ENCODE peak calls at places on chromosomes 6 and 20, in five cellular contexts. T is HS-5, B is SJSA1, W is iris pigment epithelial cell, C is B cell. Q is an unnamed sample.
A peak's percentile ranks its signal among the peaks of the same experiment; 100 is the strongest.

GRCh38 chr6:108714012-108714773 is 134.0 kb upstream of the ARMC2 start:
- DNase-seq in B (no peak), W (peak; percentile 45), T (no peak), C (no peak), Q (peak; percentile 20)

GRCh38 chr6:169802790-169803189 is 51.4 kb downstream of the ERMARD start:
- DNase-seq in C (no peak), W (no peak), T (no peak), B (no peak), Q (no peak)

GRCh38 chr20:40810336-40810735 is 121.3 kb upstream of the MAFB start:
- DNase-seq in C (no peak), B (no peak), T (no peak), W (no peak), Q (no peak)

GRCh38 chr20:37920270-37920669 is 17.3 kb downstream of the VSTM2L start:
- DNase-seq in T (no peak), B (no peak), C (no peak), W (no peak), Q (no peak)

GRCh38 chr20:32158943-32159660 is 48.4 kb downstream of the PLAGL2 start:
- DNase-seq in C (no peak), W (no peak), B (no peak), T (no peak), Q (peak; percentile 11)

GRCh38 chr20:57841297-57841866 is 131.6 kb upstream of the PMEPA1 start:
- DNase-seq in T (no peak), W (no peak), C (no peak), B (no peak), Q (no peak)

GRCh38 chr6:135094403-135094821 is 39.8 kb upstream of the HBS1L start:
- DNase-seq in C (no peak), B (no peak), T (no peak), W (peak; percentile 21), Q (no peak)

GRCh38 chr20:10864076-10864672 is 190.4 kb upstream of the JAG1 start:
- DNase-seq in T (no peak), B (no peak), W (peak; percentile 22), C (no peak), Q (no peak)

GRCh38 chr6:713351-713750 is 20.4 kb upstream of the EXOC2 start:
- DNase-seq in B (peak; percentile 28), C (no peak), W (no peak), T (no peak), Q (no peak)

GRCh38 chr20:46031014-46031569 is 2.1 kb downstream of the SLC12A5 start:
- DNase-seq in B (no peak), T (no peak), C (no peak), W (no peak), Q (no peak)

GRCh38 chr6:22614541-22614940 is 45.2 kb downstream of the HDGFL1 start:
- DNase-seq in W (peak; percentile 35), C (no peak), T (no peak), B (no peak), Q (no peak)

GRCh38 chr20:7497985-7498384 is 442.3 kb downstream of the HAO1 start:
- DNase-seq in T (peak; percentile 95), W (peak; percentile 96), B (no peak), C (no peak), Q (no peak)

GRCh38 chr20:1324598-1325172 is 4.3 kb downstream of the SDCBP2 start:
- DNase-seq in T (no peak), W (peak; percentile 87), B (peak; percentile 84), C (peak; percentile 35), Q (peak; percentile 75)

GRCh38 chr6:75608955-75609533 is 7.4 kb downstream of the SENP6 start:
- DNase-seq in W (no peak), T (no peak), B (no peak), C (no peak), Q (no peak)

GRCh38 chr6:3151705-3152104 is 5.6 kb downstream of the TUBB2A start:
- DNase-seq in C (no peak), W (no peak), B (no peak), T (no peak), Q (no peak)

GRCh38 chr20:63891061-63892002 is 3.6 kb upstream of the DNAJC5 start:
- DNase-seq in W (no peak), B (no peak), T (no peak), C (no peak), Q (no peak)

GRCh38 chr6:15697895-15698294 is 35.1 kb upstream of the DTNBP1 start:
- DNase-seq in T (no peak), C (no peak), B (no peak), W (no peak), Q (no peak)

GRCh38 chr6:140026561-140026960 is 652.1 kb upstream of the CITED2 start:
- DNase-seq in W (no peak), T (no peak), C (no peak), B (no peak), Q (no peak)

GRCh38 chr6:11595903-11596302 is 58.4 kb downstream of the TMEM170B start:
- DNase-seq in C (no peak), W (peak; percentile 47), B (no peak), T (no peak), Q (no peak)

GRCh38 chr6:1810880-1811279 is 201.2 kb downstream of the FOXC1 start:
- DNase-seq in W (no peak), B (no peak), T (no peak), C (no peak), Q (no peak)

GRCh38 chr20:14441201-14441600 is 103.8 kb upstream of the FLRT3 start:
- DNase-seq in B (no peak), C (no peak), W (peak; percentile 54), T (no peak), Q (no peak)

GRCh38 chr6:68639826-68640505 is 4.9 kb downstream of the ADGRB3 start:
- DNase-seq in W (no peak), T (no peak), B (no peak), C (no peak), Q (no peak)

GRCh38 chr20:38196592-38196991 is 31.5 kb upstream of the TGM2 start:
- DNase-seq in W (peak; percentile 79), C (peak; percentile 69), T (no peak), B (no peak), Q (no peak)